ENCODE peak calls at places on chromosomes 16 and 17, in seven cellular contexts. Y is bronchial epithelial cell; Z is stimulated activated CD4-positive, alpha-beta T cell treated with anti-CD3 and anti-CD28 coated beads, Interleukin-2, amount 100 ng/mL, for 48 hours; K is Daoy; I is AG20443; H is naive B cell; A is EL. D is an unnamed sample.

GRCh38 chr17:7843536-7844291 is 9.7 kb downstream of the KDM6B start:
- DNase-seq in I (peak), H (peak), Z (peak), Y (peak), A (peak), K (peak), D (peak)

GRCh38 chr16:2475413-2476344 is 752 bp downstream of the TBC1D24 start:
- DNase-seq in Z (no peak), K (no peak), Y (no peak), I (no peak), A (no peak), H (no peak), D (peak)

GRCh38 chr17:82772026-82772425 is 20.2 kb downstream of the TBCD start:
- DNase-seq in Y (peak), K (no peak), Z (no peak), H (no peak), I (no peak), A (peak), D (peak)

GRCh38 chr17:46115687-46116086 is 77.5 kb downstream of the KANSL1 start:
- DNase-seq in I (no peak), A (no peak), Y (no peak), Z (no peak), H (no peak), K (no peak), D (no peak)

GRCh38 chr16:58026139-58026704 is 668 bp downstream of the MMP15 start:
- DNase-seq in I (peak), H (no peak), Z (no peak), Y (no peak), A (peak), K (peak), D (peak)

GRCh38 chr16:4699030-4699556 is 5.7 kb downstream of the NUDT16L1 start:
- DNase-seq in K (no peak), I (no peak), A (no peak), Y (no peak), Z (no peak), H (no peak), D (no peak)

GRCh38 chr16:75535901-75536300 is at the start of gene CHST5:
- DNase-seq in Z (no peak), H (no peak), A (no peak), Y (no peak), I (no peak), K (no peak), D (no peak)

GRCh38 chr16:69820926-69821541 is 58.9 kb downstream of the WWP2 start:
- DNase-seq in K (no peak), A (peak), I (peak), Z (no peak), H (no peak), Y (no peak), D (peak)

GRCh38 chr16:14509675-14510132 is 120.4 kb downstream of the PARN start:
- DNase-seq in Z (no peak), H (no peak), Y (no peak), K (no peak), I (no peak), A (no peak), D (no peak)

GRCh38 chr17:35345926-35346771 is 27.3 kb downstream of the SLFN11 start:
- DNase-seq in H (peak), Z (no peak), A (peak), Y (peak), I (peak), K (peak), D (peak)

GRCh38 chr16:85350973-85351372 is 238.7 kb upstream of the CIBAR2 start:
- DNase-seq in K (peak), H (no peak), Z (no peak), A (peak), Y (peak), I (peak), D (peak)

GRCh38 chr17:81046770-81047359 is 11.9 kb downstream of the BAIAP2 start:
- DNase-seq in I (no peak), K (no peak), A (no peak), Y (no peak), H (no peak), Z (no peak), D (no peak)

GRCh38 chr16:30787613-30788378 is 791 bp upstream of the ZNF629 start:
- DNase-seq in I (no peak), Y (no peak), Z (no peak), H (no peak), K (no peak), A (no peak), D (no peak)

GRCh38 chr17:65987988-65988387 is 203.9 kb downstream of the CEP112 start:
- DNase-seq in Y (peak), Z (no peak), I (peak), K (peak), A (peak), H (no peak), D (peak)

GRCh38 chr17:12545877-12546513 is 119.7 kb upstream of the MYOCD start:
- DNase-seq in Z (no peak), Y (peak), A (peak), H (no peak), K (peak), I (peak), D (peak)

GRCh38 chr16:6345090-6345489 is 987.6 kb upstream of the RBFOX1 start:
- DNase-seq in K (no peak), A (no peak), Z (no peak), H (no peak), I (no peak), Y (no peak), D (no peak)

GRCh38 chr17:58764373-58764772 is 8.7 kb downstream of the PPM1E start:
- DNase-seq in Z (no peak), Y (no peak), A (no peak), K (no peak), I (no peak), H (no peak), D (no peak)

GRCh38 chr17:48728232-48729231 is at the start of gene HOXB13:
- DNase-seq in A (peak), K (peak), Z (peak), Y (no peak), H (no peak), I (peak), D (peak)

GRCh38 chr16:15576960-15577958 is 65.7 kb downstream of the MARF1 start:
- DNase-seq in Z (no peak), A (no peak), I (no peak), Y (no peak), K (no peak), H (no peak), D (no peak)

GRCh38 chr17:36004604-36005003 is 3.3 kb upstream of the CCL15 start:
- DNase-seq in I (no peak), H (no peak), Y (no peak), Z (no peak), K (no peak), A (no peak), D (no peak)

GRCh38 chr16:22673463-22673862 is 140.5 kb upstream of the HS3ST2 start:
- DNase-seq in Y (no peak), H (no peak), I (peak), A (no peak), K (no peak), Z (no peak), D (no peak)

GRCh38 chr16:70454221-70455034 is at the start of gene FCSK:
- DNase-seq in Z (peak), H (peak), K (peak), Y (peak), I (peak), A (peak), D (peak)

GRCh38 chr17:60421273-60422161 is 772 bp upstream of the CHCT1 start:
- DNase-seq in K (peak), H (peak), Z (peak), Y (peak), I (peak), A (peak), D (peak)